ENCODE peak calls at places on chromosomes 16 and 17, in eight cellular contexts. T is naive B cell; R is HFF-Myc; W is iPS-NIHi11; C is esophagus squamous epithelium; Y is left ventricle myocardium superior; G is NAMALWA; V is CD8-positive, alpha-beta T cell. F is an unnamed sample.
A peak's percentile ranks its signal among the peaks of the same experiment; 100 is the strongest.

GRCh38 chr17:76388966-76389888 is 4.8 kb downstream of the SPHK1 start:
- DNase-seq in W (peak; percentile 55), G (no peak), Y (no peak), T (no peak), R (no peak), V (no peak), C (no peak), F (no peak)

GRCh38 chr16:54287018-54287757 is 601 bp upstream of the IRX3 start:
- DNase-seq in R (no peak), C (no peak), Y (peak; percentile 63), V (no peak), T (no peak), G (no peak), W (peak; percentile 32), F (no peak)

GRCh38 chr16:20347666-20348364 is 4.7 kb downstream of the UMOD start:
- DNase-seq in G (no peak), Y (no peak), V (no peak), C (no peak), W (no peak), T (no peak), R (no peak), F (no peak)

GRCh38 chr16:349211-349610 is 3.3 kb downstream of the AXIN1 start:
- DNase-seq in V (no peak), R (no peak), G (no peak), Y (no peak), C (no peak), T (no peak), W (no peak), F (no peak)

GRCh38 chr16:47366228-47366627 is 94.6 kb downstream of the ITFG1 start:
- DNase-seq in R (no peak), C (no peak), Y (no peak), G (no peak), T (no peak), W (peak; percentile 48), V (no peak), F (no peak)

GRCh38 chr16:67156146-67156844 is 3.4 kb downstream of the TRADD start:
- DNase-seq in R (no peak), G (peak; percentile 31), W (no peak), T (no peak), V (no peak), C (no peak), Y (no peak), F (no peak)

GRCh38 chr17:47857551-47858410 is 6.8 kb upstream of the SP6 start:
- DNase-seq in C (no peak), Y (no peak), R (no peak), V (no peak), W (peak; percentile 35), G (no peak), T (no peak), F (no peak)

GRCh38 chr16:66580605-66581209 is 1.4 kb downstream of the CMTM2 start:
- DNase-seq in T (no peak), G (no peak), R (peak; percentile 61), V (no peak), Y (no peak), C (no peak), W (peak; percentile 54), F (peak; percentile 60)

GRCh38 chr17:30600830-30601494 is 123.8 kb downstream of the GOSR1 start:
- DNase-seq in W (no peak), Y (no peak), C (no peak), R (no peak), G (peak; percentile 57), T (no peak), V (peak; percentile 8), F (no peak)

GRCh38 chr17:18008496-18009268 is 30.3 kb downstream of the ATPAF2 start:
- DNase-seq in C (no peak), R (no peak), W (no peak), Y (no peak), G (no peak), V (no peak), T (no peak), F (peak; percentile 38)

GRCh38 chr17:55284944-55285339 is 20.2 kb downstream of the HLF start:
- DNase-seq in W (no peak), Y (no peak), T (no peak), C (no peak), V (no peak), G (no peak), R (no peak), F (no peak)

GRCh38 chr17:28747046-28747691 is 3.4 kb downstream of the TRAF4 start:
- DNase-seq in C (no peak), W (no peak), R (no peak), G (no peak), V (no peak), T (no peak), Y (no peak), F (no peak)

GRCh38 chr17:81652901-81653771 is 3.2 kb downstream of the PDE6G start:
- DNase-seq in W (peak; percentile 82), T (no peak), V (peak; percentile 11), G (no peak), C (no peak), R (no peak), Y (no peak), F (no peak)

GRCh38 chr16:81413245-81413990 is 31.2 kb upstream of the CMIP start:
- DNase-seq in V (no peak), T (no peak), W (no peak), R (no peak), C (no peak), Y (no peak), G (no peak), F (no peak)